ENCODE peak calls at places on chromosomes 16 and 17, in five cellular contexts. K is esophagus muscularis mucosa, S is stomach, X is breast epithelium, F is prostate gland. Y is an unnamed sample.

GRCh38 chr17:81837641-81838040 is 2.8 kb upstream of the PPP1R27 start:
- DNase-seq in K (no peak), S (no peak), X (no peak), F (no peak), Y (no peak)

GRCh38 chr17:65359016-65359415 is 202.4 kb downstream of the AXIN2 start:
- DNase-seq in K (no peak), S (no peak), X (no peak), F (no peak), Y (no peak)

GRCh38 chr17:46011711-46012505 is 12.9 kb downstream of the STH start:
- DNase-seq in K (no peak), S (no peak), X (no peak), F (no peak), Y (no peak)

GRCh38 chr16:50861926-50862325 is 120.0 kb downstream of the CYLD start:
- DNase-seq in K (no peak), S (no peak), X (no peak), F (no peak), Y (peak)

GRCh38 chr16:17448640-17449638 is 21.8 kb downstream of the XYLT1 start:
- DNase-seq in K (no peak), S (no peak), X (no peak), F (no peak), Y (no peak)

GRCh38 chr16:28876016-28876659 is 2.1 kb upstream of the ATP2A1 start:
- DNase-seq in K (no peak), S (no peak), X (no peak), F (no peak), Y (no peak)

GRCh38 chr17:28480278-28480677 is 6.8 kb downstream of the SLC13A2 start:
- DNase-seq in K (no peak), S (no peak), X (no peak), F (no peak), Y (no peak)

GRCh38 chr16:78196527-78196926 is 97.1 kb downstream of the WWOX start:
- DNase-seq in K (peak), S (no peak), X (no peak), F (no peak), Y (no peak)

GRCh38 chr17:82655038-82655479 is 6.8 kb upstream of the WDR45B start:
- DNase-seq in K (no peak), S (peak), X (no peak), F (peak), Y (no peak)

GRCh38 chr17:7203391-7203790 is 16.2 kb downstream of the DLG4 start:
- DNase-seq in K (no peak), S (no peak), X (no peak), F (no peak), Y (no peak)

GRCh38 chr16:12119562-12119961 is 143.0 kb downstream of the SNX29 start:
- DNase-seq in K (no peak), S (peak), X (no peak), F (no peak), Y (no peak)

GRCh38 chr16:85514601-85515318 is 98.4 kb upstream of the GSE1 start:
- DNase-seq in K (no peak), S (peak), X (peak), F (peak), Y (no peak)

GRCh38 chr16:64102654-64103053 is 1019.2 kb downstream of the CDH11 start:
- DNase-seq in K (no peak), S (no peak), X (no peak), F (no peak), Y (no peak)

GRCh38 chr17:82734987-82735866 is at the start of gene FN3K:
- DNase-seq in K (no peak), S (peak), X (no peak), F (peak), Y (no peak)

GRCh38 chr17:59038734-59039133 is 67.9 kb downstream of the TRIM37 start:
- DNase-seq in K (no peak), S (no peak), X (no peak), F (no peak), Y (no peak)

GRCh38 chr17:8572767-8573166 is 57.8 kb downstream of the MYH10 start:
- DNase-seq in K (no peak), S (no peak), X (no peak), F (no peak), Y (no peak)

DNA sequence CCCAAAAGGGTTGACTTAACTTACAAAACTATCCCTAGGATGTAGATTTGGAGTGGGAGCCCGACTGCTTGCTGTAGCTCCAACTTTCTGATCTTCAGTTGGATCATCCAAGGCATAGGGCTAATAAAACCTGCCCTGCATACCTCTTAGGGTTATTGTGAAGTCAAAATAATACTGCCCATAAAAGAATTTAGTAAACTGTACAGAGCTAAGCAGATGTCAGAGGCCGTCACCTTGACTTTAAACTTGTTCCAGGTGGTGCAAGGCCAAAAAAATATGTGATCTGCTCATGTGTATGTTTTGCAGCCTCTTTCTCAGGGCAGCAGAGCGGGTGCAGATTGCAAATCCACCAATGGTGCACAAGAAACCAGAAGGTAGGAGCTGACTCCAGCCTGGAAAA is 180.6 kb downstream of the MAP2K4 start:
- DNase-seq in K (no peak), S (no peak), X (no peak), F (no peak), Y (no peak)
- TF ChIP-seq POLR2AphosphoS5 in K (no peak), S (no peak), X (no peak), F (no peak), Y (no peak)

GRCh38 chr16:74743045-74743667 is 31.5 kb downstream of the FA2H start:
- DNase-seq in K (no peak), S (no peak), X (no peak), F (no peak), Y (no peak)

GRCh38 chr16:74740795-74741304 is 33.8 kb downstream of the FA2H start:
- DNase-seq in K (no peak), S (peak), X (peak), F (peak), Y (no peak)

GRCh38 chr16:74743668-74744299 is 30.8 kb downstream of the FA2H start:
- DNase-seq in K (no peak), S (peak), X (no peak), F (peak), Y (no peak)

GRCh38 chr16:74744566-74744965 is 30.1 kb downstream of the FA2H start:
- DNase-seq in K (no peak), S (no peak), X (no peak), F (no peak), Y (no peak)

GRCh38 chr16:74742051-74742481 is 32.6 kb downstream of the FA2H start:
- DNase-seq in K (no peak), S (no peak), X (no peak), F (no peak), Y (no peak)
- H3K27ac ChIP-seq in K (no peak), S (peak), X (no peak), F (no peak), Y (no peak)

DNA sequence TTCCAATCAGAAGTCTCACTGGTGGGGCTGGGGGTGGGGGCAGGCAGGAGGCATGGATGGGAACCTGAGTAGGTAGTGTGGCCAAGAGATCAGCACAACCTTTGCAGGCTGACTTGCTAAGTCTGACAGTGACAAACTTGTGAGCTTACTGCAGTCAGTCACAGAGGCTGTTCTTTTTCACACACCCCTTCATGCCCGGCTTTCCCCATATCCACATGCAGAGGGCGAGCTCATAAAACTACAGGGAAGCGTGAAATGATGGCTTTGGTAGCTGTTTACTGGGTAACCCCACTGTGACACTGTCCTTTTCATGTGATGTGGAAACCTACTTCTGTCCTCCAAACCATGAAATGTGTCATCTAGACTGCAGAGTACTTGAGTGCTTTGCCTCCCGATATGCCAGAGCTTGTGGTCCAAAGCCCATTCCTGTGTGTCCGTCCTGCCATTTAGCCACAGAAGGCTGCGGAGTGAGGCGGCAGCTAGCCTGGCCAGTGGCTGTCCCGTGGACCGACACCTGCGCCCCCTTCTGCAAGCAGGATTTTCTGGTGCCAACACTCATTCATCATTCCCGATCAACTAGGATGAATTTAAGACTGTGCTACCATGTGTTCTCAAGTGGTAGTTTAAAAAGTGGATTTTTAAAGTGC is 9.8 kb downstream of the GEMIN4 start:
- DNase-seq in K (no peak), S (no peak), X (no peak), F (no peak), Y (no peak)
- TF ChIP-seq POLR2AphosphoS5 in K (no peak), S (no peak), X (no peak), F (no peak), Y (no peak)

DNA sequence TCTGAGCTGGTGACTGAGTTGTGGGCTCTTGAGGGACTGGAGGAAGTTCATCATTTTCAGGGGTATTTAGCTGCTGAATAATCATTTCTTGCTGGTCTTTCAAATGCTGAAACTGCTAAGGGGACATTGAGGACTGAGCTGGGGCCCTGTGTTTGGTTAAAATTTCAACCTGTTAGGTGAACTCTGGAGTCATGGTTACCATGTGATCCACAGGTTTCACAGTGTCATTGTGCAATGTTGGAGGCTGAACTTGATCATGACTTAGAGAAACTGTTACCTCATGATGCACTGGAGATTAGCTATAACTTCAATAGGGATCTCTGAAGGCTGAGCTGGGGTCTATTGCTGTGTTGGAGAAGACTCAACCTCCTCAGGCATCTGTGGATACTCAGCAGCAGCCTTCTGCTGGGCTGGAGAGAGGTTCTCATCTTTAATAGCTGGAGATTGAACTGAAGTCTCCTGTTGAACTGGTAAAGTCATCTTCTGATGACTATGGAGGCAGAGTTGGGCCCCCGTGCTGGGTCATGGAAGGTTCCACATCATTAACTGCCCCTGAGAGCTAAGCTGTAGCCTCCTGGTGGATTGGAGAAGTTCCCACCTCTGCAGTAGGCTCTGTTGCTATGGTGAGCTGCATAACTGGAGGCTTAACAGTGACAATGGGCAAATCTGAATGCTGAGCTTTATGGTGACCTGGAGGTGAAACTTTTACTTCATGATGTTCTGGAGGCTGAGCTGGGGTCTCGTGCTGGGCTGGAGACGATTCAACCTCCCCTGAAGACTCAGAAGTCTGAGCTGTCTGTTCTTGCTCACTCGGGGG is 15.2 kb downstream of the RDM1 start:
- DNase-seq in K (no peak), S (no peak), X (no peak), F (no peak), Y (no peak)
- H3K27ac ChIP-seq in K (no peak), S (no peak), X (no peak), F (no peak), Y (no peak)

DNA sequence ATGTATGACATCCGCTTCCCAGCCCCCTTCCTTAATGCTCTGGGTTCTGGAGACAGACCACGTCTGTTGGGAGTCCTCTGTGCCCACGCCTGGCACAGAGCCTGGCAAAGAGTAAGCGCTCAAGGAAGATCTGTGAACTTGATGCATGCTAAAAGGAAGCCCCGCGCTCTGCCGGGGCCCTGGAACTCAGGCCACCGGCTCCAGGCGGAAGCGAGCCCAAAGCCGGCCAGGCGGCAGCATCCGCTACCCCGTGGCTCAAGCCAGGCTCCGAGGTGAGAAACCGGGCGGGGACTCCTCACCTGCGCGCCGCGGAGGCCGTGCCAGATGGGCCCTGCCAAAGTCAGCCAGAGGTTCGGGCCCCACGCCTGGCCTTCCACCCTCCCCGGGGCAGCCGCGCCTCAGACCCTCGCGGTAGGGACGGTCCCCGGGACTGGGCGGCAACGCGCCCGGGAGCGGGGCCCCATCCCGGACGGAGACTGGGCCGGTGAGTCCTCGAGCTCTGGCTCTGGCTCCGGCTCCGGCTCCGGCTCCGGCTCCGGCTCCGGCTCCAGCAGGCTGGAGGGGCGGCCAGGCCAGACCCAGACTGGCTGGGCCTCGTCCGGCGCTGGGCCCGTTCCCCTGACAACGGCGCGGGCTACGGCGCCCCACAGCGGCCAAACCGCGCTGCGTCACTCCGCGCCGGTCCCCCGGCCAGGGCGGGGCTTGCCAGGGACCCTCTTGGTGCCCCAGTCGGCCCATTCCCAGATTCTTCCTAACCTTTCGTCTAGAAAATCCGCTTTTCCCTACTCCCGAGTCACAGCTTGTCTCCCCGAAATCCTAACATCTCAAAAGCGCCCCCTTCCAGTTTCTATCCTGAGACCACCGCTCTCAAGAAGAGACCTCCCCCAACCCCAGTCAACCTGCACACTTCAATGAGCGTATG is at the start of gene ZDHHC1:
- DNase-seq in K (no peak), S (peak), X (peak), F (peak), Y (no peak)
- TF ChIP-seq POLR2AphosphoS5 in K (peak), S (peak), X (no peak), F (peak), Y (no peak)

GRCh38 chr16:72940886-72941285 is 107.0 kb downstream of the ZFHX3 start:
- DNase-seq in K (no peak), S (no peak), X (no peak), F (no peak), Y (no peak)
- H3K27ac ChIP-seq in K (no peak), S (no peak), X (no peak), F (peak), Y (no peak)

GRCh38 chr17:18129041-18129502 is 20.5 kb downstream of the MYO15A start:
- DNase-seq in K (no peak), S (peak), X (peak), F (peak), Y (no peak)
- TF ChIP-seq POLR2AphosphoS5 in K (no peak), S (no peak), X (no peak), F (peak), Y (no peak)

DNA sequence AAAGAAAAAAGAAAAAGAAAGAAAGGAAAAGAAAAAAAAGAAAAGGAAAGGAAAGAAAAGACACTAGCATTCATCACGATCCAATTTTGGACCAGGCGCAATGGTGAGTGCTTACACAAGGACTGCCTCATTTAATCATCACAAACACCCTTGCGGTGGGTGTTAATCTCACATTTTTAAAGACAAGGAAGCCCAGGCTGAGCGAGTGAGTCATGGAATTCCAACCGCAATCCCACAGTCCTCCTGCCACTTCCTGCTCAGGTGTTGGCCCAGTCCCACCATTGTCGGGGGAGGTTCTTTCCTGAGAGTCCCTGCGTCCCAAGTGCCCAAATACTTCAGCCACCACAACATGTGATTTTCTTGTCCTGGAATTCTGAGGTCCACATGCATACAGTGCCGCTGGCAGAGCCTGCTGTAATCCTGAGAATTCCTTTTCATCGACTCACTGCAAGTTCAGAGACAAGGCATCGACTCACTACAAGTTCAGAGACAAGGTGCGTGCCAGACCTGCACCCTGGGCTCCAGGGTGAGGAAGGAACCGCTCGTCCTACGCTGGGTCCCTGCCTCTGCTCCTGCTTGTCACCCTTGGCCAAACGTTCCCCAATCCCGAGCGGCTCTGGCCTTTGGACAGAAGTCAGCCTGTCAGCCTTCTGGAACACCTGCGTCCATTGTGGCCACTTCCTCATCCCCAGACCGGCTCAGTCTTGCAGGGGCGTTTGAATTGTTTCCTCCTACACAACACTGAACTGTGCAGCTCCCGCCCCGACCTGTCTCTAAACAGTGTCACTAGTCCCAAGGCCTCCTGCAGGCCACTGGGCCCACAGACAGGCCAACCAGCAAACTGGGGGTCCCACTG is 5.8 kb downstream of the ZG16B start:
- DNase-seq in K (no peak), S (peak), X (peak), F (peak), Y (no peak)
- H3K27ac ChIP-seq in K (no peak), S (peak), X (peak), F (peak), Y (no peak)

GRCh38 chr16:84086996-84087395 is 29.7 kb downstream of the MBTPS1 start:
- DNase-seq in K (no peak), S (no peak), X (no peak), F (no peak), Y (no peak)

GRCh38 chr16:84090212-84090611 is 26.5 kb downstream of the MBTPS1 start:
- DNase-seq in K (no peak), S (no peak), X (no peak), F (no peak), Y (no peak)

GRCh38 chr16:84086357-84086756 is 30.4 kb downstream of the MBTPS1 start:
- DNase-seq in K (no peak), S (no peak), X (no peak), F (no peak), Y (no peak)

GRCh38 chr16:84087461-84088151 is 29.1 kb downstream of the MBTPS1 start:
- DNase-seq in K (no peak), S (no peak), X (no peak), F (no peak), Y (no peak)

DNA sequence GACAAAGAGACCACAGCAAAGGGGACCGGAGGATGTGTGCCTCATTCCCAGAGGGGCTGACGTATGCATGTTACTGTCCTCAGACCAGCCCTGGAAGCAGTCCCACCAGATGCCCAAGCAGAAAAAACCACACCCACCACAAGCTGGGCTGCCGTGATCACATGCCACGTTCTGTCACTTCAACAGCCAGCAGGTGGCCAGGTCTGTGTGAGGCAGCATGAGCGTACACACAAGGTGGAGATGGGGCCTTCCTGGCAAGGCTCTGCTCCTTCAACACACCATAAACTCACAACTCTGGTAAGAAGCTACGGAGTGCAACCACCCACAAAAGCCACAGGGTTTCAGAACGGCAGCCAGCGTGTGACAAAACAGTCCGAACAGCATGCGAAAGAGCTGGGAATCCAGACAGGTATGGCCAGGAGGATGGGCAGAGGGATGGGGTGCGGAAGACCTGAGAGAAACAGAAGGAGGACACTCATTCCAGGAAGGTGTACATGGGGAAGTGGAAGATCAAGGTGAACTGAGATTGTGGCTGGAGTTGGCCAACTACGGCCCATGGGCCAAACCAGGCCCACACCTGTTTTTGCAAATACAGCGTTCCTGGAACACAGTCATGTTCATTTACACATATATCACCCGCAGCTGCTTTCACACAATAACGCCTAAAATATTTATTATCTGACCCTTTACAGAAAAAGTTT is 27.9 kb downstream of the MBTPS1 start:
- DNase-seq in K (no peak), S (peak), X (peak), F (no peak), Y (no peak)
- TF ChIP-seq POLR2AphosphoS5 in K (no peak), S (no peak), X (no peak), F (no peak), Y (no peak)

GRCh38 chr16:89884041-89884421 is 10.6 kb downstream of the TCF25 start:
- DNase-seq in K (no peak), S (no peak), X (no peak), F (no peak), Y (no peak)
- H3K27ac ChIP-seq in K (no peak), S (no peak), X (no peak), F (no peak), Y (no peak)